ENCODE peak calls at places on chromosome 15, in ten cellular contexts. F is GM20000, S is heart left ventricle, A is heart right ventricle, Z is neural progenitor cell, V is choroid plexus epithelial cell, R is mucosa of descending colon, N is body of pancreas, C is GM10248, E is tibial nerve. Q is an unnamed sample.

GRCh38 chr15:95687056-95687455 is 643.4 kb upstream of the NR2F2 start:
- DNase-seq in E (no peak), R (no peak), C (no peak), N (no peak), S (no peak), F (no peak), Z (no peak), A (no peak), V (no peak), Q (no peak)

GRCh38 chr15:25243800-25244097 is 195.1 kb downstream of the UBE3A start:
- DNase-seq in V (no peak), C (no peak), S (peak), A (no peak), E (no peak), F (no peak), R (no peak), Z (no peak), N (peak), Q (no peak)

GRCh38 chr15:71817351-71817750 is 7.0 kb downstream of the NR2E3 start:
- DNase-seq in R (no peak), F (no peak), C (no peak), S (no peak), V (no peak), N (no peak), A (no peak), Z (no peak), E (no peak), Q (no peak)

GRCh38 chr15:68268405-68268804 is 9.1 kb upstream of the FEM1B start:
- DNase-seq in F (no peak), V (peak), C (no peak), Z (no peak), N (no peak), S (no peak), A (no peak), R (no peak), E (no peak), Q (no peak)

GRCh38 chr15:66854012-66854965 is 152.3 kb downstream of the SMAD6 start:
- DNase-seq in E (no peak), V (no peak), S (no peak), A (no peak), Z (no peak), F (no peak), R (no peak), C (no peak), N (no peak), Q (peak)

GRCh38 chr15:66882251-66883020 is 180.4 kb downstream of the SMAD6 start:
- DNase-seq in F (no peak), N (no peak), S (peak), V (peak), C (peak), R (no peak), Z (no peak), A (no peak), E (no peak), Q (peak)

GRCh38 chr15:99096173-99096893 is 8.5 kb upstream of the SYNM start:
- DNase-seq in N (no peak), Z (no peak), V (no peak), E (no peak), S (no peak), R (no peak), C (no peak), F (no peak), A (no peak), Q (no peak)

GRCh38 chr15:32096867-32097266 is 66.6 kb downstream of the CHRNA7 start:
- DNase-seq in E (no peak), Z (no peak), C (no peak), A (no peak), S (no peak), N (no peak), F (no peak), V (no peak), R (no peak), Q (no peak)

GRCh38 chr15:90903733-90904536 is 833 bp downstream of the MAN2A2 start:
- DNase-seq in V (peak), C (no peak), N (peak), E (no peak), R (peak), S (peak), A (no peak), Z (peak), F (peak), Q (no peak)

GRCh38 chr15:65550681-65551098 is 20.4 kb downstream of the HACD3 start:
- DNase-seq in S (no peak), Z (no peak), C (no peak), V (peak), N (no peak), A (no peak), F (no peak), R (no peak), E (no peak), Q (no peak)

GRCh38 chr15:31197497-31198414 is 96.2 kb upstream of the TRPM1 start:
- DNase-seq in V (peak), A (no peak), S (peak), N (peak), R (peak), F (peak), C (peak), E (no peak), Z (peak), Q (no peak)

GRCh38 chr15:39795486-39795885 is 12.8 kb upstream of the FSIP1 start:
- DNase-seq in V (no peak), S (no peak), Z (no peak), C (no peak), A (no peak), N (no peak), E (no peak), F (no peak), R (no peak), Q (no peak)

GRCh38 chr15:95622843-95623242 is 707.7 kb upstream of the NR2F2 start:
- DNase-seq in N (no peak), R (no peak), S (no peak), V (no peak), F (no peak), E (no peak), C (no peak), A (no peak), Z (no peak), Q (no peak)

GRCh38 chr15:50627351-50628055 is 59.1 kb downstream of the TRPM7 start:
- DNase-seq in Z (no peak), F (no peak), R (no peak), C (no peak), V (peak), E (no peak), S (no peak), A (no peak), N (no peak), Q (no peak)

GRCh38 chr15:56149071-56149470 is 94.6 kb downstream of the RFX7 start:
- DNase-seq in V (peak), R (no peak), C (no peak), E (no peak), Z (no peak), A (no peak), F (no peak), S (no peak), N (no peak), Q (no peak)

GRCh38 chr15:86915811-86916331 is 836.2 kb downstream of the AGBL1 start:
- DNase-seq in R (no peak), Z (peak), S (no peak), V (peak), E (no peak), F (no peak), A (peak), C (no peak), N (peak), Q (no peak)

GRCh38 chr15:83581381-83581780 is 72.5 kb upstream of the ADAMTSL3 start:
- DNase-seq in A (no peak), N (no peak), F (no peak), R (no peak), Z (no peak), E (no peak), C (no peak), S (no peak), V (peak), Q (no peak)

GRCh38 chr15:72230197-72231065 is 559 bp downstream of the PKM start:
- DNase-seq in Z (peak), F (peak), V (peak), C (peak), N (peak), S (peak), R (peak), E (peak), A (peak), Q (peak)

GRCh38 chr15:38882226-38882625 is 317.6 kb upstream of the RASGRP1 start:
- DNase-seq in S (no peak), Z (no peak), V (no peak), R (no peak), E (no peak), A (no peak), N (no peak), C (no peak), F (no peak), Q (no peak)

GRCh38 chr15:95929232-95929846 is 401.2 kb upstream of the NR2F2 start:
- DNase-seq in Z (no peak), E (no peak), C (no peak), F (peak), N (no peak), A (no peak), S (no peak), V (peak), R (no peak), Q (no peak)

GRCh38 chr15:75193976-75194375 is 7.7 kb upstream of the C15orf39 start:
- DNase-seq in C (no peak), R (no peak), F (no peak), E (no peak), Z (no peak), N (peak), A (no peak), V (no peak), S (no peak), Q (no peak)

GRCh38 chr15:85687329-85687728 is 107.4 kb downstream of the KLHL25 start:
- DNase-seq in E (no peak), A (no peak), N (no peak), Z (no peak), R (no peak), S (no peak), F (no peak), C (no peak), V (no peak), Q (no peak)
- TF ChIP-seq CTCF in E (no peak), A (no peak), N (no peak), Z (no peak), R (no peak), S (no peak), F (no peak), C (no peak), V (no peak), Q (no peak)

GRCh38 chr15:78312956-78313355 is 13.5 kb upstream of the SKIC8 start:
- DNase-seq in A (no peak), Z (no peak), R (no peak), S (no peak), E (no peak), C (no peak), N (no peak), F (no peak), V (no peak), Q (no peak)
- TF ChIP-seq CTCF in A (no peak), Z (no peak), R (no peak), S (no peak), E (no peak), C (no peak), N (no peak), F (no peak), V (no peak), Q (no peak)

GRCh38 chr15:30042556-30042955 is 40.2 kb upstream of the GOLGA8J start:
- DNase-seq in S (no peak), E (no peak), Z (peak), A (no peak), F (no peak), N (no peak), V (peak), C (no peak), R (no peak), Q (no peak)

GRCh38 chr15:30041868-30042267 is 40.9 kb upstream of the GOLGA8J start:
- DNase-seq in F (no peak), N (no peak), V (no peak), S (no peak), R (no peak), Z (no peak), A (no peak), C (no peak), E (no peak), Q (no peak)

GRCh38 chr15:30044377-30044776 is 38.4 kb upstream of the GOLGA8J start:
- DNase-seq in Z (no peak), F (no peak), C (no peak), V (no peak), S (no peak), R (no peak), E (no peak), A (no peak), N (no peak), Q (no peak)

GRCh38 chr15:30046414-30046813 is 36.3 kb upstream of the GOLGA8J start:
- DNase-seq in R (no peak), A (no peak), F (no peak), C (no peak), V (no peak), Z (no peak), N (no peak), E (no peak), S (no peak), Q (no peak)

GRCh38 chr15:30043211-30043655 is 39.5 kb upstream of the GOLGA8J start:
- DNase-seq in V (peak), C (no peak), E (no peak), R (no peak), A (no peak), S (no peak), N (no peak), Z (no peak), F (no peak), Q (no peak)
- TF ChIP-seq CTCF in V (peak), C (no peak), E (peak), R (no peak), A (peak), S (peak), N (peak), Z (no peak), F (no peak), Q (no peak)

GRCh38 chr15:44593042-44593736 is 56.2 kb downstream of the EIF3J start:
- DNase-seq in N (no peak), R (no peak), V (peak), C (no peak), F (no peak), A (no peak), S (no peak), E (no peak), Z (no peak), Q (no peak)
- TF ChIP-seq CTCF in N (peak), R (no peak), V (peak), C (peak), F (no peak), A (peak), S (peak), E (peak), Z (peak), Q (no peak)

DNA sequence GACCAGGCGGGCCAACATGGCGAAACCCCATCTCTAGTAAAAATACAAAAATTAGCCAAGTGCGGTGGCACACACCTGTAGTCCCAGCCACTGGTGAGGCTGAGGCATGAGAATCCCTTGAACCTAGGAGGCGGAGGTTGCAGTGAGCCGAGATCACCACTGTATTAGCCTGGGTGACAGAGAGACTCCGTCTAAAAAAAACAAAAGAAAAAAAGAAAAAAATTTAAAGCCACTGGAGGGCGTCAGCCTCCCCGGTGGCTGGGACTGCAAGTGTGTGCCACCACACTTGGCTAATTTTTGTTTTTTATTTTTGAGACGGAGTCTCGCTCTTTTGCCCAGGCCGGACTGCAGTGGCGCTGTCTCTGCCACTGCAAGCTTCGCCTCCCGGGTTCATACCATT is 7.9 kb downstream of the RTF1 start:
- DNase-seq in Z (no peak), F (no peak), A (no peak), R (no peak), E (no peak), C (no peak), V (no peak), N (no peak), S (no peak), Q (no peak)
- TF ChIP-seq CTCF in Z (no peak), F (no peak), A (no peak), R (no peak), E (no peak), C (no peak), V (no peak), N (no peak), S (no peak), Q (no peak)

DNA sequence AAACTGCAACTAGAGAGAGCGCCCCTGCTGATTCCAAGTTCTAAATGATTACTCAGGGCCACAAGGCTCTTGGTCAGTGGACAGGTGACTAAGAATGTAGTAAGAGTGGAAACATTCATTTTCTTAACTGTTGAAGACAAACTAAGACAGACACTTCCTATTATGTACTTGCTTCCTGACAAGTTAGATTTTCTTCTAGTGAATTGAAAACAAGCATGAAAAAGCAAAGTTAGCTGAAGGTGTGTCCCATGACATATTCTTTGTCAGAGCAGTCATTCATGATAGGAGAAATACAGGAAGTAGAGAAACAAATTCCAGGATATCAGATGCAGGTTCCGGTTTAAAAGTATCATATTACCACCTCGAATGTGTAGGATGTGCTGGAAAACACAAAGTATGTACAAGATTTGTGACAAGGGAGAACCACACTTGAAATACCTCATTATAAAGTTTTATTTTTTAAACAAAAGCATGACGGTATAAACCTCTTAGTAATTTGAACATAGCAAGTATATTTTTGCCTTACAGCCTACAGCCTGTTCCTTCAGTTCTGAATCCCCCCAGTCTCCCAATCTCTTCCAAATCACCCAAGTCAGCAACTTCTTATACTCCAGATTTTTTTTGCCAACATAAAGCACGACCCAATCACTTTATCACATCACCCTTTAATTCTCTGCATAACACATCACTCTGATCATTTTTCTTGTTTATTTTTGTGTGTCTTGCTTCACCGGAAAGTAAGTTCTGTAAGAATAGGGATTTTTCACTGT is 6.2 kb downstream of the TSPAN3 start:
- DNase-seq in C (no peak), S (no peak), R (no peak), E (no peak), F (no peak), Z (no peak), A (no peak), N (no peak), V (peak), Q (no peak)
- TF ChIP-seq CTCF in C (no peak), S (no peak), R (no peak), E (no peak), F (no peak), Z (no peak), A (no peak), N (no peak), V (no peak), Q (no peak)

GRCh38 chr15:48556159-48556897 is 89.2 kb downstream of the FBN1 start:
- DNase-seq in R (no peak), C (no peak), E (no peak), Z (no peak), V (no peak), N (no peak), F (no peak), A (no peak), S (no peak), Q (no peak)

GRCh38 chr15:48560321-48561051 is 85.0 kb downstream of the FBN1 start:
- DNase-seq in N (no peak), A (no peak), C (no peak), Z (no peak), S (no peak), V (no peak), E (no peak), R (no peak), F (peak), Q (no peak)

GRCh38 chr15:48559270-48559669 is 86.2 kb downstream of the FBN1 start:
- DNase-seq in A (no peak), C (no peak), E (no peak), R (no peak), N (no peak), Z (peak), F (no peak), V (peak), S (no peak), Q (no peak)

GRCh38 chr15:48555244-48555804 is 90.2 kb downstream of the FBN1 start:
- DNase-seq in V (peak), S (no peak), A (no peak), N (no peak), R (no peak), C (no peak), Z (no peak), E (no peak), F (no peak), Q (no peak)

DNA sequence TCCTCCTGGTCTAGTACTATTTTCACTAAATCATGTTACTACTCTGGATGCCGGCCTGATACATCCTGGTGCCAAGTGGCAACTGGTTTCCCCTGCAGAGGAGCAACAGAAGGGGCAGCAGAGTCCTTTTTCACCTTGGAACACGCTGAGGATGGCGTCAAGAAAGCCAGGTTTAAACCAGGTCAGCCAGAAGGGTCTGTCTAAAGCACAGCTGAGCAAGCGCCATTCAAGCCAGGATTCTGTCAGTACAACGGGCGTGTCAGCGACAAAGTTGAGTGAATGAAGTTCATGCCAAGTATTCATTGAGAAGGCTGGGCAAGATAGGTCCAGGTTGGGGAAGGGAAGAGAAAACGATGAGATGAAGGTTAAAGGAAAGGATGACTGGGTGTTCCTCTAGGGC is 88.2 kb downstream of the FBN1 start:
- DNase-seq in A (peak), V (no peak), Z (no peak), C (no peak), N (peak), E (no peak), S (no peak), R (no peak), F (no peak), Q (no peak)
- TF ChIP-seq CTCF in A (no peak), V (no peak), Z (no peak), C (no peak), N (no peak), E (no peak), S (no peak), R (no peak), F (no peak), Q (no peak)

GRCh38 chr15:74133071-74133702 is 2.8 kb downstream of the ISLR2 start:
- DNase-seq in R (no peak), S (no peak), V (no peak), A (no peak), C (no peak), E (no peak), N (no peak), F (peak), Z (peak), Q (no peak)

GRCh38 chr15:74133703-74134386 is 3.5 kb downstream of the ISLR2 start:
- DNase-seq in C (no peak), R (no peak), A (no peak), F (no peak), E (no peak), V (no peak), S (no peak), N (no peak), Z (peak), Q (no peak)

GRCh38 chr15:74135041-74135565 is 4.7 kb downstream of the ISLR2 start:
- DNase-seq in Z (no peak), S (no peak), N (no peak), V (no peak), R (no peak), E (no peak), F (no peak), C (no peak), A (no peak), Q (no peak)

GRCh38 chr15:74132681-74133070 is 2.3 kb downstream of the ISLR2 start:
- DNase-seq in R (no peak), E (no peak), C (no peak), V (no peak), N (no peak), S (no peak), A (no peak), F (no peak), Z (peak), Q (no peak)

DNA sequence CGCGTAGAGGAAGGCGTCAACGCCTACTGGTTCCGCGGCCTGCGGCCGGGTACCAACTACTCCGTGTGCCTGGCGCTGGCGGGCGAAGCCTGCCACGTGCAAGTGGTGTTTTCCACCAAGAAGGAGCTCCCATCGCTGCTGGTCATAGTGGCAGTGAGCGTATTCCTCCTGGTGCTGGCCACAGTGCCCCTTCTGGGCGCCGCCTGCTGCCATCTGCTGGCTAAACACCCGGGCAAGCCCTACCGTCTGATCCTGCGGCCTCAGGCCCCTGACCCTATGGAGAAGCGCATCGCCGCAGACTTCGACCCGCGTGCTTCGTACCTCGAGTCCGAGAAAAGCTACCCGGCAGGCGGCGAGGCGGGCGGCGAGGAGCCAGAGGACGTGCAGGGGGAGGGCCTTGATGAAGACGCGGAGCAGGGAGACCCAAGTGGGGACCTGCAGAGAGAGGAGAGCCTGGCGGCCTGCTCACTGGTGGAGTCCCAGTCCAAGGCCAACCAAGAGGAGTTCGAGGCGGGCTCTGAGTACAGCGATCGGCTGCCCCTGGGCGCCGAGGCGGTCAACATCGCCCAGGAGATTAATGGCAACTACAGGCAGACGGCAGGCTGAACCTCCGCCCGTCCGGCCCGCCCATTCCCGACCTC is 4.1 kb downstream of the ISLR2 start:
- DNase-seq in E (no peak), N (peak), F (peak), Z (peak), A (no peak), R (peak), C (no peak), V (no peak), S (peak), Q (no peak)
- TF ChIP-seq CTCF in E (peak), N (peak), F (peak), Z (peak), A (peak), R (peak), C (peak), V (peak), S (peak), Q (no peak)

Q was measured in omental fat pad.